ENCODE peak calls at places on chromosome 1, in ten cellular contexts. One of them, this sample, is unnamed.

GRCh38 chr1:162029205-162029604 is 5.5 kb upstream of the OLFML2B start:
- DNase-seq in H9: no peak
- DNase-seq in mammary epithelial cell: no peak
- DNase-seq in left ventricle myocardium inferior: no peak
- DNase-seq in CD8-positive, alpha-beta T cell: no peak
- DNase-seq in foreskin keratinocyte: no peak
- DNase-seq in RWPE1: no peak
- DNase-seq in CD4-positive, alpha-beta memory T cell: no peak
- DNase-seq in brain microvascular endothelial cell: no peak
- DNase-seq in CD4-positive, alpha-beta T cell: no peak
- DNase-seq in this sample: no peak

GRCh38 chr1:157496121-157496526 is 56.2 kb downstream of the FCRL5 start:
- DNase-seq in CD4-positive, alpha-beta memory T cell: no peak
- DNase-seq in mammary epithelial cell: peak; percentile 32
- DNase-seq in RWPE1: peak; percentile 41
- DNase-seq in left ventricle myocardium inferior: no peak
- DNase-seq in CD4-positive, alpha-beta T cell: no peak
- DNase-seq in H9: no peak
- DNase-seq in brain microvascular endothelial cell: peak; percentile 55
- DNase-seq in foreskin keratinocyte: no peak
- DNase-seq in CD8-positive, alpha-beta T cell: peak; percentile 55
- DNase-seq in this sample: no peak

GRCh38 chr1:4601986-4602385 is 52.4 kb upstream of the AJAP1 start:
- DNase-seq in CD8-positive, alpha-beta T cell: no peak
- DNase-seq in CD4-positive, alpha-beta memory T cell: no peak
- DNase-seq in brain microvascular endothelial cell: no peak
- DNase-seq in H9: peak; percentile 20
- DNase-seq in RWPE1: no peak
- DNase-seq in foreskin keratinocyte: no peak
- DNase-seq in CD4-positive, alpha-beta T cell: no peak
- DNase-seq in left ventricle myocardium inferior: no peak
- DNase-seq in mammary epithelial cell: no peak
- DNase-seq in this sample: no peak

GRCh38 chr1:157363660-157364140 is 188.6 kb downstream of the FCRL5 start:
- DNase-seq in foreskin keratinocyte: no peak
- DNase-seq in mammary epithelial cell: peak; percentile 17
- DNase-seq in left ventricle myocardium inferior: no peak
- DNase-seq in CD4-positive, alpha-beta memory T cell: no peak
- DNase-seq in CD4-positive, alpha-beta T cell: no peak
- DNase-seq in RWPE1: peak; percentile 21
- DNase-seq in brain microvascular endothelial cell: peak; percentile 45
- DNase-seq in CD8-positive, alpha-beta T cell: no peak
- DNase-seq in H9: peak; percentile 78
- DNase-seq in this sample: no peak

GRCh38 chr1:9289090-9289534 is 3.6 kb upstream of the SPSB1 start:
- DNase-seq in H9: peak; percentile 55
- DNase-seq in CD4-positive, alpha-beta T cell: peak; percentile 84
- DNase-seq in CD8-positive, alpha-beta T cell: peak; percentile 92
- DNase-seq in mammary epithelial cell: peak; percentile 61
- DNase-seq in RWPE1: no peak
- DNase-seq in CD4-positive, alpha-beta memory T cell: peak; percentile 76
- DNase-seq in foreskin keratinocyte: no peak
- DNase-seq in brain microvascular endothelial cell: peak; percentile 81
- DNase-seq in left ventricle myocardium inferior: peak; percentile 48
- DNase-seq in this sample: peak; percentile 67

GRCh38 chr1:39609618-39610331 is 29.7 kb downstream of the HEYL start:
- DNase-seq in brain microvascular endothelial cell: no peak
- DNase-seq in CD8-positive, alpha-beta T cell: peak; percentile 86
- DNase-seq in H9: peak; percentile 93
- DNase-seq in CD4-positive, alpha-beta T cell: peak; percentile 71
- DNase-seq in RWPE1: peak; percentile 39
- DNase-seq in left ventricle myocardium inferior: peak; percentile 82
- DNase-seq in foreskin keratinocyte: no peak
- DNase-seq in CD4-positive, alpha-beta memory T cell: peak; percentile 55
- DNase-seq in mammary epithelial cell: peak; percentile 15
- DNase-seq in this sample: peak; percentile 59

GRCh38 chr1:205591522-205592351 is 40.1 kb downstream of the ELK4 start:
- DNase-seq in foreskin keratinocyte: peak; percentile 92
- DNase-seq in RWPE1: peak; percentile 98
- DNase-seq in H9: peak; percentile 92
- DNase-seq in brain microvascular endothelial cell: peak; percentile 74
- DNase-seq in left ventricle myocardium inferior: peak; percentile 83
- DNase-seq in CD4-positive, alpha-beta memory T cell: peak; percentile 89
- DNase-seq in mammary epithelial cell: peak; percentile 98
- DNase-seq in CD8-positive, alpha-beta T cell: peak; percentile 95
- DNase-seq in CD4-positive, alpha-beta T cell: peak; percentile 87
- DNase-seq in this sample: peak; percentile 86

GRCh38 chr1:184075040-184076029 is 23.8 kb downstream of the TSEN15 start:
- DNase-seq in CD4-positive, alpha-beta memory T cell: no peak
- DNase-seq in RWPE1: peak; percentile 34
- DNase-seq in CD4-positive, alpha-beta T cell: no peak
- DNase-seq in brain microvascular endothelial cell: peak; percentile 64
- DNase-seq in H9: no peak
- DNase-seq in mammary epithelial cell: peak; percentile 51
- DNase-seq in foreskin keratinocyte: no peak
- DNase-seq in CD8-positive, alpha-beta T cell: no peak
- DNase-seq in left ventricle myocardium inferior: no peak
- DNase-seq in this sample: peak; percentile 67

GRCh38 chr1:68291763-68292384 is 59.6 kb upstream of the WLS start:
- DNase-seq in RWPE1: no peak
- DNase-seq in brain microvascular endothelial cell: peak; percentile 61
- DNase-seq in H9: no peak
- DNase-seq in foreskin keratinocyte: no peak
- DNase-seq in CD4-positive, alpha-beta memory T cell: no peak
- DNase-seq in left ventricle myocardium inferior: no peak
- DNase-seq in CD4-positive, alpha-beta T cell: no peak
- DNase-seq in mammary epithelial cell: no peak
- DNase-seq in CD8-positive, alpha-beta T cell: no peak
- DNase-seq in this sample: no peak

GRCh38 chr1:14561014-14561693 is 37.3 kb upstream of the KAZN start:
- DNase-seq in RWPE1: peak; percentile 46
- DNase-seq in H9: no peak
- DNase-seq in mammary epithelial cell: no peak
- DNase-seq in CD4-positive, alpha-beta T cell: no peak
- DNase-seq in CD8-positive, alpha-beta T cell: no peak
- DNase-seq in foreskin keratinocyte: no peak
- DNase-seq in left ventricle myocardium inferior: no peak
- DNase-seq in brain microvascular endothelial cell: no peak
- DNase-seq in CD4-positive, alpha-beta memory T cell: no peak
- DNase-seq in this sample: no peak

GRCh38 chr1:109498161-109498801 is 4.4 kb downstream of the CYB561D1 start:
- DNase-seq in CD4-positive, alpha-beta T cell: no peak
- DNase-seq in brain microvascular endothelial cell: peak; percentile 29
- DNase-seq in CD4-positive, alpha-beta memory T cell: no peak
- DNase-seq in H9: peak; percentile 84
- DNase-seq in left ventricle myocardium inferior: no peak
- DNase-seq in foreskin keratinocyte: no peak
- DNase-seq in RWPE1: no peak
- DNase-seq in mammary epithelial cell: no peak
- DNase-seq in CD8-positive, alpha-beta T cell: peak; percentile 69
- DNase-seq in this sample: no peak

GRCh38 chr1:80066060-80066459 is 1059.5 kb upstream of the ADGRL4 start:
- DNase-seq in mammary epithelial cell: peak; percentile 7
- DNase-seq in RWPE1: no peak
- DNase-seq in left ventricle myocardium inferior: no peak
- DNase-seq in CD8-positive, alpha-beta T cell: no peak
- DNase-seq in brain microvascular endothelial cell: no peak
- DNase-seq in H9: no peak
- DNase-seq in CD4-positive, alpha-beta T cell: no peak
- DNase-seq in CD4-positive, alpha-beta memory T cell: no peak
- DNase-seq in foreskin keratinocyte: no peak
- DNase-seq in this sample: no peak

GRCh38 chr1:109253803-109254620 is 4.7 kb downstream of the CELSR2 start:
- DNase-seq in CD4-positive, alpha-beta T cell: no peak
- DNase-seq in CD8-positive, alpha-beta T cell: no peak
- DNase-seq in left ventricle myocardium inferior: no peak
- DNase-seq in H9: no peak
- DNase-seq in brain microvascular endothelial cell: no peak
- DNase-seq in foreskin keratinocyte: no peak
- DNase-seq in RWPE1: no peak
- DNase-seq in CD4-positive, alpha-beta memory T cell: no peak
- DNase-seq in mammary epithelial cell: no peak
- DNase-seq in this sample: no peak

GRCh38 chr1:92784051-92784638 is 763 bp downstream of the EVI5 start:
- DNase-seq in H9: peak; percentile 31
- DNase-seq in foreskin keratinocyte: peak; percentile 69
- DNase-seq in left ventricle myocardium inferior: no peak
- DNase-seq in CD4-positive, alpha-beta T cell: no peak
- DNase-seq in RWPE1: peak; percentile 68
- DNase-seq in CD8-positive, alpha-beta T cell: peak; percentile 49
- DNase-seq in mammary epithelial cell: peak; percentile 89
- DNase-seq in brain microvascular endothelial cell: peak; percentile 48
- DNase-seq in CD4-positive, alpha-beta memory T cell: peak; percentile 60
- DNase-seq in this sample: no peak

GRCh38 chr1:182620924-182621585 is 16.9 kb upstream of the RGS16 start:
- DNase-seq in CD4-positive, alpha-beta T cell: no peak
- DNase-seq in CD4-positive, alpha-beta memory T cell: no peak
- DNase-seq in brain microvascular endothelial cell: no peak
- DNase-seq in CD8-positive, alpha-beta T cell: no peak
- DNase-seq in foreskin keratinocyte: no peak
- DNase-seq in H9: no peak
- DNase-seq in left ventricle myocardium inferior: no peak
- DNase-seq in RWPE1: no peak
- DNase-seq in mammary epithelial cell: no peak
- DNase-seq in this sample: no peak

GRCh38 chr1:186812560-186812959 is 16.2 kb upstream of the PLA2G4A start:
- DNase-seq in RWPE1: no peak
- DNase-seq in brain microvascular endothelial cell: peak; percentile 90
- DNase-seq in mammary epithelial cell: peak; percentile 8
- DNase-seq in left ventricle myocardium inferior: no peak
- DNase-seq in CD8-positive, alpha-beta T cell: no peak
- DNase-seq in H9: no peak
- DNase-seq in CD4-positive, alpha-beta memory T cell: no peak
- DNase-seq in CD4-positive, alpha-beta T cell: no peak
- DNase-seq in foreskin keratinocyte: no peak
- DNase-seq in this sample: no peak

GRCh38 chr1:9247894-9248293 is 13.3 kb downstream of the H6PD start:
- DNase-seq in CD8-positive, alpha-beta T cell: no peak
- DNase-seq in CD4-positive, alpha-beta memory T cell: no peak
- DNase-seq in RWPE1: no peak
- DNase-seq in left ventricle myocardium inferior: no peak
- DNase-seq in brain microvascular endothelial cell: no peak
- DNase-seq in mammary epithelial cell: no peak
- DNase-seq in CD4-positive, alpha-beta T cell: no peak
- DNase-seq in foreskin keratinocyte: no peak
- DNase-seq in H9: no peak
- DNase-seq in this sample: no peak

GRCh38 chr1:47445823-47446567 is 8.2 kb downstream of the FOXD2 start:
- DNase-seq in left ventricle myocardium inferior: no peak
- DNase-seq in CD8-positive, alpha-beta T cell: no peak
- DNase-seq in brain microvascular endothelial cell: no peak
- DNase-seq in mammary epithelial cell: no peak
- DNase-seq in foreskin keratinocyte: no peak
- DNase-seq in CD4-positive, alpha-beta T cell: no peak
- DNase-seq in H9: no peak
- DNase-seq in CD4-positive, alpha-beta memory T cell: no peak
- DNase-seq in RWPE1: no peak
- DNase-seq in this sample: no peak

GRCh38 chr1:59071289-59071688 is 225.6 kb upstream of the FGGY start:
- DNase-seq in mammary epithelial cell: no peak
- DNase-seq in H9: no peak
- DNase-seq in CD8-positive, alpha-beta T cell: peak; percentile 61
- DNase-seq in foreskin keratinocyte: no peak
- DNase-seq in CD4-positive, alpha-beta T cell: peak; percentile 15
- DNase-seq in RWPE1: no peak
- DNase-seq in brain microvascular endothelial cell: no peak
- DNase-seq in CD4-positive, alpha-beta memory T cell: no peak
- DNase-seq in left ventricle myocardium inferior: no peak
- DNase-seq in this sample: no peak

GRCh38 chr1:154912755-154913154 is 23.8 kb downstream of the PMVK start:
- DNase-seq in CD8-positive, alpha-beta T cell: no peak
- DNase-seq in RWPE1: no peak
- DNase-seq in foreskin keratinocyte: no peak
- DNase-seq in CD4-positive, alpha-beta T cell: no peak
- DNase-seq in brain microvascular endothelial cell: no peak
- DNase-seq in mammary epithelial cell: no peak
- DNase-seq in CD4-positive, alpha-beta memory T cell: no peak
- DNase-seq in H9: no peak
- DNase-seq in left ventricle myocardium inferior: no peak
- DNase-seq in this sample: no peak
- H3K27ac ChIP-seq in CD8-positive, alpha-beta T cell: no peak overlapping the region
- H3K27ac ChIP-seq in RWPE1: no peak overlapping the region
- H3K27ac ChIP-seq in foreskin keratinocyte: no peak overlapping the region
- H3K27ac ChIP-seq in CD4-positive, alpha-beta T cell: no peak overlapping the region
- H3K27ac ChIP-seq in brain microvascular endothelial cell: no peak overlapping the region
- H3K27ac ChIP-seq in mammary epithelial cell: no peak overlapping the region
- H3K27ac ChIP-seq in CD4-positive, alpha-beta memory T cell: no peak overlapping the region
- H3K27ac ChIP-seq in H9: no peak overlapping the region
- H3K27ac ChIP-seq in left ventricle myocardium inferior: peak overlapping the region; percentile 81
- H3K27ac ChIP-seq in this sample: no peak overlapping the region

GRCh38 chr1:25615563-25616079 is 970 bp upstream of the MAN1C1 start:
- DNase-seq in CD8-positive, alpha-beta T cell: no peak
- DNase-seq in brain microvascular endothelial cell: no peak
- DNase-seq in RWPE1: no peak
- DNase-seq in mammary epithelial cell: no peak
- DNase-seq in CD4-positive, alpha-beta T cell: no peak
- DNase-seq in CD4-positive, alpha-beta memory T cell: no peak
- DNase-seq in left ventricle myocardium inferior: no peak
- DNase-seq in foreskin keratinocyte: no peak
- DNase-seq in H9: no peak
- DNase-seq in this sample: no peak
- H3K27ac ChIP-seq in CD8-positive, alpha-beta T cell: peak overlapping the region; percentile 32
- H3K27ac ChIP-seq in brain microvascular endothelial cell: no peak overlapping the region
- H3K27ac ChIP-seq in RWPE1: peak overlapping the region; percentile 43
- H3K27ac ChIP-seq in mammary epithelial cell: no peak overlapping the region
- H3K27ac ChIP-seq in CD4-positive, alpha-beta T cell: peak overlapping the region; percentile 65
- H3K27ac ChIP-seq in CD4-positive, alpha-beta memory T cell: peak overlapping the region; percentile 65
- H3K27ac ChIP-seq in left ventricle myocardium inferior: peak overlapping the region; percentile 86
- H3K27ac ChIP-seq in foreskin keratinocyte: no peak overlapping the region
- H3K27ac ChIP-seq in H9: no peak overlapping the region
- H3K27ac ChIP-seq in this sample: peak overlapping the region; percentile 88

DNA sequence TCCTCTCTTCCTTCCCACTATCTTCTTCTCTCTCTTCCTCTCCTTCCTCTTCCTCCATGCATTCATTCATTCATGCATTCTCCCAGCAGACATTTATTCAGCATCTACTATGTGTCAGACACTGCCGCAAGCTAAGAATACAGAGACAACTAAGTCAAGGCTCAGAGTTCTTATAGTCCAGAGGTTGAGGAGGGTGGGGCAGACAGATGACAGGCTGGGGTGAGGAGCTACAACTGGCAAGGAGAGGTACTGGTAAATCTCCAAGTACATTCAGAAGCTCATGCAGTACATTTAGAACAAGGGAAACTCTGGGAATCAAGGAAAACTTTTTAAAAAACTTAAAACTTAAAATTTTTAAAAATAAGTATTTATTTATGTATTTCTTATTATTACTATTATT is 56.4 kb upstream of the FMOD start:
- DNase-seq in RWPE1: no peak
- DNase-seq in foreskin keratinocyte: no peak
- DNase-seq in CD4-positive, alpha-beta memory T cell: no peak
- DNase-seq in CD4-positive, alpha-beta T cell: no peak
- DNase-seq in left ventricle myocardium inferior: no peak
- DNase-seq in H9: no peak
- DNase-seq in brain microvascular endothelial cell: no peak
- DNase-seq in mammary epithelial cell: no peak
- DNase-seq in CD8-positive, alpha-beta T cell: no peak
- DNase-seq in this sample: no peak
- H3K27ac ChIP-seq in RWPE1: no peak overlapping the region
- H3K27ac ChIP-seq in foreskin keratinocyte: no peak overlapping the region
- H3K27ac ChIP-seq in CD4-positive, alpha-beta memory T cell: no peak overlapping the region
- H3K27ac ChIP-seq in CD4-positive, alpha-beta T cell: no peak overlapping the region
- H3K27ac ChIP-seq in left ventricle myocardium inferior: peak overlapping the region; percentile 80
- H3K27ac ChIP-seq in H9: no peak overlapping the region
- H3K27ac ChIP-seq in brain microvascular endothelial cell: no peak overlapping the region
- H3K27ac ChIP-seq in mammary epithelial cell: no peak overlapping the region
- H3K27ac ChIP-seq in CD8-positive, alpha-beta T cell: no peak overlapping the region
- H3K27ac ChIP-seq in this sample: peak overlapping the region; percentile 83

GRCh38 chr1:228009828-228010775 is 3.3 kb downstream of the WNT3A start:
- DNase-seq in H9: no peak
- DNase-seq in foreskin keratinocyte: no peak
- DNase-seq in left ventricle myocardium inferior: no peak
- DNase-seq in CD4-positive, alpha-beta T cell: no peak
- DNase-seq in CD4-positive, alpha-beta memory T cell: no peak
- DNase-seq in RWPE1: no peak
- DNase-seq in CD8-positive, alpha-beta T cell: peak; percentile 43
- DNase-seq in brain microvascular endothelial cell: no peak
- DNase-seq in mammary epithelial cell: no peak
- DNase-seq in this sample: no peak
- H3K27ac ChIP-seq in H9: no peak overlapping the region
- H3K27ac ChIP-seq in foreskin keratinocyte: no peak overlapping the region
- H3K27ac ChIP-seq in left ventricle myocardium inferior: no peak overlapping the region
- H3K27ac ChIP-seq in CD4-positive, alpha-beta T cell: no peak overlapping the region
- H3K27ac ChIP-seq in CD4-positive, alpha-beta memory T cell: no peak overlapping the region
- H3K27ac ChIP-seq in RWPE1: peak overlapping the region; percentile 52
- H3K27ac ChIP-seq in CD8-positive, alpha-beta T cell: no peak overlapping the region
- H3K27ac ChIP-seq in brain microvascular endothelial cell: no peak overlapping the region
- H3K27ac ChIP-seq in mammary epithelial cell: no peak overlapping the region
- H3K27ac ChIP-seq in this sample: no peak overlapping the region

This sample was measured in heart right ventricle.